ENCODE peak calls at places on chromosomes 6 and 20, in ten cellular contexts. One of them, this sample, is unnamed.

GRCh38 chr20:20824924-20825584 is 112.6 kb upstream of the RALGAPA2 start:
- DNase-seq in amygdala: peak
- DNase-seq in fibroblast of mammary gland: peak
- DNase-seq in EH: peak
- DNase-seq in stimulated activated CD4-positive, alpha-beta T cell treated with anti-CD3 and anti-CD28 coated beads, Interleukin-1b, Interleukin-23, amount 100 ng/mL, for 24 hours: peak
- DNase-seq in NCI-H460: peak
- DNase-seq in CD4-positive, alpha-beta T cell: peak
- DNase-seq in Caco-2: peak
- DNase-seq in cardiac muscle cell: peak
- DNase-seq in ascending aorta: no peak
- DNase-seq in this sample: peak

GRCh38 chr6:105453968-105454367 is 51.1 kb upstream of the PREP start:
- DNase-seq in amygdala: no peak
- DNase-seq in fibroblast of mammary gland: no peak
- DNase-seq in EH: peak
- DNase-seq in stimulated activated CD4-positive, alpha-beta T cell treated with anti-CD3 and anti-CD28 coated beads, Interleukin-1b, Interleukin-23, amount 100 ng/mL, for 24 hours: no peak
- DNase-seq in NCI-H460: no peak
- DNase-seq in CD4-positive, alpha-beta T cell: no peak
- DNase-seq in Caco-2: no peak
- DNase-seq in cardiac muscle cell: no peak
- DNase-seq in ascending aorta: no peak
- DNase-seq in this sample: no peak

GRCh38 chr6:54493138-54493537 is 184.9 kb downstream of the TINAG start:
- DNase-seq in amygdala: no peak
- DNase-seq in fibroblast of mammary gland: peak
- DNase-seq in EH: peak
- DNase-seq in stimulated activated CD4-positive, alpha-beta T cell treated with anti-CD3 and anti-CD28 coated beads, Interleukin-1b, Interleukin-23, amount 100 ng/mL, for 24 hours: no peak
- DNase-seq in NCI-H460: peak
- DNase-seq in CD4-positive, alpha-beta T cell: no peak
- DNase-seq in Caco-2: no peak
- DNase-seq in cardiac muscle cell: peak
- DNase-seq in ascending aorta: no peak
- DNase-seq in this sample: no peak

GRCh38 chr6:52612336-52613096 is 35.7 kb upstream of the TRAM2 start:
- DNase-seq in amygdala: no peak
- DNase-seq in fibroblast of mammary gland: no peak
- DNase-seq in EH: peak
- DNase-seq in stimulated activated CD4-positive, alpha-beta T cell treated with anti-CD3 and anti-CD28 coated beads, Interleukin-1b, Interleukin-23, amount 100 ng/mL, for 24 hours: no peak
- DNase-seq in NCI-H460: no peak
- DNase-seq in CD4-positive, alpha-beta T cell: no peak
- DNase-seq in Caco-2: no peak
- DNase-seq in cardiac muscle cell: peak
- DNase-seq in ascending aorta: no peak
- DNase-seq in this sample: no peak

GRCh38 chr20:63381781-63382431 is 20.8 kb upstream of the CHRNA4 start:
- DNase-seq in amygdala: no peak
- DNase-seq in fibroblast of mammary gland: no peak
- DNase-seq in EH: peak
- DNase-seq in stimulated activated CD4-positive, alpha-beta T cell treated with anti-CD3 and anti-CD28 coated beads, Interleukin-1b, Interleukin-23, amount 100 ng/mL, for 24 hours: no peak
- DNase-seq in NCI-H460: no peak
- DNase-seq in CD4-positive, alpha-beta T cell: peak
- DNase-seq in Caco-2: no peak
- DNase-seq in cardiac muscle cell: no peak
- DNase-seq in ascending aorta: no peak
- DNase-seq in this sample: no peak

GRCh38 chr6:36938536-36938935 is 16.0 kb upstream of the PI16 start:
- DNase-seq in amygdala: no peak
- DNase-seq in fibroblast of mammary gland: peak
- DNase-seq in EH: peak
- DNase-seq in stimulated activated CD4-positive, alpha-beta T cell treated with anti-CD3 and anti-CD28 coated beads, Interleukin-1b, Interleukin-23, amount 100 ng/mL, for 24 hours: no peak
- DNase-seq in NCI-H460: no peak
- DNase-seq in CD4-positive, alpha-beta T cell: no peak
- DNase-seq in Caco-2: no peak
- DNase-seq in cardiac muscle cell: peak
- DNase-seq in ascending aorta: no peak
- DNase-seq in this sample: no peak

GRCh38 chr6:49479308-49480004 is 16.3 kb downstream of the CENPQ start:
- DNase-seq in amygdala: no peak
- DNase-seq in fibroblast of mammary gland: no peak
- DNase-seq in EH: peak
- DNase-seq in stimulated activated CD4-positive, alpha-beta T cell treated with anti-CD3 and anti-CD28 coated beads, Interleukin-1b, Interleukin-23, amount 100 ng/mL, for 24 hours: no peak
- DNase-seq in NCI-H460: no peak
- DNase-seq in CD4-positive, alpha-beta T cell: no peak
- DNase-seq in Caco-2: no peak
- DNase-seq in cardiac muscle cell: peak
- DNase-seq in ascending aorta: no peak
- DNase-seq in this sample: no peak

GRCh38 chr6:2396856-2397640 is 151.6 kb upstream of the GMDS start:
- DNase-seq in amygdala: peak
- DNase-seq in fibroblast of mammary gland: peak
- DNase-seq in EH: peak
- DNase-seq in stimulated activated CD4-positive, alpha-beta T cell treated with anti-CD3 and anti-CD28 coated beads, Interleukin-1b, Interleukin-23, amount 100 ng/mL, for 24 hours: no peak
- DNase-seq in NCI-H460: peak
- DNase-seq in CD4-positive, alpha-beta T cell: no peak
- DNase-seq in Caco-2: no peak
- DNase-seq in cardiac muscle cell: peak
- DNase-seq in ascending aorta: no peak
- DNase-seq in this sample: no peak

GRCh38 chr6:168118935-168119334 is 39.9 kb upstream of the FRMD1 start:
- DNase-seq in amygdala: no peak
- DNase-seq in fibroblast of mammary gland: no peak
- DNase-seq in EH: no peak
- DNase-seq in stimulated activated CD4-positive, alpha-beta T cell treated with anti-CD3 and anti-CD28 coated beads, Interleukin-1b, Interleukin-23, amount 100 ng/mL, for 24 hours: no peak
- DNase-seq in NCI-H460: no peak
- DNase-seq in CD4-positive, alpha-beta T cell: no peak
- DNase-seq in Caco-2: no peak
- DNase-seq in cardiac muscle cell: no peak
- DNase-seq in ascending aorta: no peak
- DNase-seq in this sample: no peak

GRCh38 chr6:168208854-168209253 is 110.7 kb downstream of the DACT2 start:
- DNase-seq in amygdala: no peak
- DNase-seq in fibroblast of mammary gland: no peak
- DNase-seq in EH: no peak
- DNase-seq in stimulated activated CD4-positive, alpha-beta T cell treated with anti-CD3 and anti-CD28 coated beads, Interleukin-1b, Interleukin-23, amount 100 ng/mL, for 24 hours: no peak
- DNase-seq in NCI-H460: no peak
- DNase-seq in CD4-positive, alpha-beta T cell: no peak
- DNase-seq in Caco-2: no peak
- DNase-seq in cardiac muscle cell: no peak
- DNase-seq in ascending aorta: no peak
- DNase-seq in this sample: no peak

GRCh38 chr6:170291271-170292110 is 613 bp upstream of the DLL1 start:
- DNase-seq in amygdala: peak
- DNase-seq in fibroblast of mammary gland: no peak
- DNase-seq in EH: peak
- DNase-seq in stimulated activated CD4-positive, alpha-beta T cell treated with anti-CD3 and anti-CD28 coated beads, Interleukin-1b, Interleukin-23, amount 100 ng/mL, for 24 hours: no peak
- DNase-seq in NCI-H460: no peak
- DNase-seq in CD4-positive, alpha-beta T cell: no peak
- DNase-seq in Caco-2: peak
- DNase-seq in cardiac muscle cell: no peak
- DNase-seq in ascending aorta: peak
- DNase-seq in this sample: no peak

GRCh38 chr6:53647437-53648094 is 18.0 kb downstream of the KLHL31 start:
- DNase-seq in amygdala: peak
- DNase-seq in fibroblast of mammary gland: peak
- DNase-seq in EH: no peak
- DNase-seq in stimulated activated CD4-positive, alpha-beta T cell treated with anti-CD3 and anti-CD28 coated beads, Interleukin-1b, Interleukin-23, amount 100 ng/mL, for 24 hours: peak
- DNase-seq in NCI-H460: no peak
- DNase-seq in CD4-positive, alpha-beta T cell: no peak
- DNase-seq in Caco-2: no peak
- DNase-seq in cardiac muscle cell: no peak
- DNase-seq in ascending aorta: no peak
- DNase-seq in this sample: peak

GRCh38 chr6:110629153-110629552 is 152.7 kb upstream of the SLC22A16 start:
- DNase-seq in amygdala: no peak
- DNase-seq in fibroblast of mammary gland: no peak
- DNase-seq in EH: no peak
- DNase-seq in stimulated activated CD4-positive, alpha-beta T cell treated with anti-CD3 and anti-CD28 coated beads, Interleukin-1b, Interleukin-23, amount 100 ng/mL, for 24 hours: no peak
- DNase-seq in NCI-H460: no peak
- DNase-seq in CD4-positive, alpha-beta T cell: no peak
- DNase-seq in Caco-2: no peak
- DNase-seq in cardiac muscle cell: no peak
- DNase-seq in ascending aorta: no peak
- DNase-seq in this sample: no peak

GRCh38 chr20:49948809-49949507 is 12.8 kb downstream of the RNF114 start:
- DNase-seq in amygdala: no peak
- DNase-seq in fibroblast of mammary gland: peak
- DNase-seq in EH: peak
- DNase-seq in stimulated activated CD4-positive, alpha-beta T cell treated with anti-CD3 and anti-CD28 coated beads, Interleukin-1b, Interleukin-23, amount 100 ng/mL, for 24 hours: no peak
- DNase-seq in NCI-H460: no peak
- DNase-seq in CD4-positive, alpha-beta T cell: no peak
- DNase-seq in Caco-2: no peak
- DNase-seq in cardiac muscle cell: peak
- DNase-seq in ascending aorta: no peak
- DNase-seq in this sample: no peak

GRCh38 chr6:163772701-163773100 is 358.2 kb downstream of the QKI start:
- DNase-seq in amygdala: no peak
- DNase-seq in fibroblast of mammary gland: no peak
- DNase-seq in EH: no peak
- DNase-seq in stimulated activated CD4-positive, alpha-beta T cell treated with anti-CD3 and anti-CD28 coated beads, Interleukin-1b, Interleukin-23, amount 100 ng/mL, for 24 hours: no peak
- DNase-seq in NCI-H460: no peak
- DNase-seq in CD4-positive, alpha-beta T cell: no peak
- DNase-seq in Caco-2: no peak
- DNase-seq in cardiac muscle cell: no peak
- DNase-seq in ascending aorta: no peak
- DNase-seq in this sample: no peak

GRCh38 chr6:4682431-4683159 is 93.6 kb upstream of the CDYL start:
- DNase-seq in amygdala: no peak
- DNase-seq in fibroblast of mammary gland: no peak
- DNase-seq in EH: no peak
- DNase-seq in stimulated activated CD4-positive, alpha-beta T cell treated with anti-CD3 and anti-CD28 coated beads, Interleukin-1b, Interleukin-23, amount 100 ng/mL, for 24 hours: no peak
- DNase-seq in NCI-H460: no peak
- DNase-seq in CD4-positive, alpha-beta T cell: no peak
- DNase-seq in Caco-2: no peak
- DNase-seq in cardiac muscle cell: peak
- DNase-seq in ascending aorta: no peak
- DNase-seq in this sample: no peak

GRCh38 chr6:155126727-155127439 is 131.8 kb downstream of the TIAM2 start:
- DNase-seq in amygdala: no peak
- DNase-seq in fibroblast of mammary gland: peak
- DNase-seq in EH: peak
- DNase-seq in stimulated activated CD4-positive, alpha-beta T cell treated with anti-CD3 and anti-CD28 coated beads, Interleukin-1b, Interleukin-23, amount 100 ng/mL, for 24 hours: peak
- DNase-seq in NCI-H460: peak
- DNase-seq in CD4-positive, alpha-beta T cell: no peak
- DNase-seq in Caco-2: no peak
- DNase-seq in cardiac muscle cell: peak
- DNase-seq in ascending aorta: peak
- DNase-seq in this sample: no peak

GRCh38 chr6:122845916-122846632 is 57.0 kb downstream of the SMPDL3A start:
- DNase-seq in amygdala: no peak
- DNase-seq in fibroblast of mammary gland: peak
- DNase-seq in EH: peak
- DNase-seq in stimulated activated CD4-positive, alpha-beta T cell treated with anti-CD3 and anti-CD28 coated beads, Interleukin-1b, Interleukin-23, amount 100 ng/mL, for 24 hours: no peak
- DNase-seq in NCI-H460: no peak
- DNase-seq in CD4-positive, alpha-beta T cell: no peak
- DNase-seq in Caco-2: no peak
- DNase-seq in cardiac muscle cell: peak
- DNase-seq in ascending aorta: no peak
- DNase-seq in this sample: no peak

This sample was measured in NAMALWA.